ENCODE peak calls at places on chromosomes 13 and 19, in eight cellular contexts. N, R, A, L, H, Z, O and S are unnamed samples.

GRCh38 chr13:107770541-107770940 is 444.8 kb downstream of the LIG4 start:
- DNase-seq in A (no peak), R (no peak), N (no peak), H (no peak), O (no peak), L (no peak), Z (no peak), S (no peak)

GRCh38 chr19:23415561-23416191 is 20.4 kb upstream of the ZNF91 start:
- DNase-seq in N (no peak), L (no peak), A (peak), O (no peak), Z (no peak), R (no peak), H (no peak), S (peak)

GRCh38 chr19:51010066-51010795 is 8.8 kb upstream of the KLK8 start:
- DNase-seq in O (no peak), L (no peak), H (no peak), N (no peak), R (no peak), A (no peak), Z (peak), S (no peak)

GRCh38 chr13:27014406-27015359 is 156.9 kb downstream of the USP12 start:
- DNase-seq in L (no peak), R (no peak), H (no peak), O (no peak), Z (no peak), A (no peak), N (no peak), S (peak)

GRCh38 chr19:2043864-2044708 is 7.0 kb downstream of the MKNK2 start:
- DNase-seq in L (no peak), A (no peak), R (no peak), N (no peak), O (no peak), H (no peak), Z (peak), S (peak)

GRCh38 chr19:10936661-10937084 is 8.1 kb downstream of the TIMM29 start:
- DNase-seq in L (no peak), R (peak), O (peak), Z (no peak), H (no peak), A (peak), N (no peak), S (peak)

GRCh38 chr19:1408300-1409203 is 1.2 kb downstream of the DAZAP1 start:
- DNase-seq in A (peak), H (no peak), L (peak), Z (peak), R (no peak), O (peak), N (no peak), S (peak)

GRCh38 chr13:99827011-99827410 is 144.6 kb downstream of the ZIC5 start:
- DNase-seq in O (no peak), H (no peak), N (no peak), Z (no peak), L (no peak), R (no peak), A (no peak), S (no peak)

GRCh38 chr13:65638572-65639168 is 1591.5 kb downstream of the PCDH9 start:
- DNase-seq in Z (no peak), N (no peak), R (peak), A (peak), O (peak), H (no peak), L (no peak), S (no peak)

GRCh38 chr19:10503002-10503789 is at the start of gene KEAP1:
- DNase-seq in Z (peak), R (no peak), H (no peak), N (no peak), O (peak), A (peak), L (no peak), S (peak)

GRCh38 chr13:103009061-103009840 is 57.0 kb downstream of the SLC10A2 start:
- DNase-seq in R (no peak), A (no peak), L (no peak), N (no peak), O (no peak), Z (no peak), H (no peak), S (no peak)

GRCh38 chr13:94272038-94272437 is 207.4 kb downstream of the DCT start:
- DNase-seq in L (no peak), Z (no peak), H (no peak), O (no peak), A (no peak), R (no peak), N (no peak), S (no peak)

GRCh38 chr13:31105020-31105800 is 56.5 kb downstream of the HSPH1 start:
- DNase-seq in R (no peak), O (no peak), H (no peak), A (no peak), L (no peak), N (no peak), Z (no peak), S (no peak)

GRCh38 chr19:43575955-43576451 is 402 bp downstream of the PINLYP start:
- DNase-seq in L (no peak), A (no peak), H (no peak), R (no peak), Z (no peak), O (no peak), N (no peak), S (no peak)

GRCh38 chr13:106329941-106330340 is 205.5 kb downstream of the EFNB2 start:
- DNase-seq in H (no peak), O (no peak), Z (no peak), A (no peak), N (no peak), R (no peak), L (no peak), S (no peak)

GRCh38 chr19:58009666-58010301 is 7.2 kb upstream of the ZNF606 start:
- DNase-seq in R (no peak), Z (peak), A (no peak), H (peak), N (no peak), O (peak), L (peak), S (peak)

GRCh38 chr13:80249906-80250513 is 90.9 kb downstream of the SPRY2 start:
- DNase-seq in O (no peak), R (no peak), L (no peak), H (no peak), A (no peak), N (no peak), Z (no peak), S (no peak)

GRCh38 chr13:42211704-42212103 is 60.2 kb upstream of the AKAP11 start:
- DNase-seq in N (no peak), Z (no peak), L (no peak), A (no peak), H (no peak), O (no peak), R (no peak), S (no peak)

GRCh38 chr13:51803422-51804294 is at the start of gene DHRS12:
- DNase-seq in Z (peak), A (peak), O (peak), H (peak), L (peak), N (peak), R (peak), S (peak)

GRCh38 chr19:8004723-8005513 is 523 bp downstream of the ELAVL1 start:
- DNase-seq in Z (no peak), R (no peak), A (peak), N (no peak), O (peak), L (no peak), H (no peak), S (peak)

GRCh38 chr19:28881616-28882015 is 331.3 kb downstream of the UQCRFS1 start:
- DNase-seq in A (no peak), Z (no peak), O (no peak), H (no peak), L (no peak), N (no peak), R (no peak), S (no peak)

GRCh38 chr13:111658150-111659100 is 338.0 kb downstream of the TEX29 start:
- DNase-seq in Z (no peak), N (no peak), A (no peak), R (no peak), O (no peak), H (no peak), L (no peak), S (peak)

GRCh38 chr19:31332096-31332495 is 17.1 kb downstream of the TSHZ3 start:
- DNase-seq in N (no peak), O (no peak), H (no peak), Z (peak), L (no peak), A (no peak), R (no peak), S (no peak)

GRCh38 chr19:48858984-48859710 is 9.3 kb downstream of the PLEKHA4 start:
- DNase-seq in O (peak), A (no peak), L (peak), R (no peak), N (no peak), Z (no peak), H (no peak), S (peak)

GRCh38 chr13:54958781-54959180 is 1930.2 kb downstream of the OLFM4 start:
- DNase-seq in R (no peak), A (peak), L (no peak), Z (no peak), O (no peak), H (no peak), N (no peak), S (peak)

GRCh38 chr19:12567951-12568350 is 16.7 kb upstream of the ZNF564 start:
- DNase-seq in R (no peak), Z (no peak), N (no peak), A (no peak), O (no peak), L (no peak), H (no peak), S (no peak)

GRCh38 chr19:12774588-12775555 is at the start of gene HOOK2:
- DNase-seq in O (no peak), L (no peak), Z (peak), H (peak), R (peak), A (no peak), N (no peak), S (peak)

GRCh38 chr13:45398862-45399261 is 19.3 kb downstream of the SLC25A30 start:
- DNase-seq in A (no peak), Z (no peak), H (no peak), R (no peak), L (no peak), N (no peak), O (no peak), S (no peak)

GRCh38 chr13:24168392-24168750 is 7.9 kb downstream of the SPATA13 start:
- DNase-seq in Z (no peak), R (no peak), A (no peak), L (no peak), N (no peak), O (no peak), H (no peak), S (no peak)

GRCh38 chr13:94249512-94249911 is 230.0 kb downstream of the DCT start:
- DNase-seq in A (no peak), Z (no peak), H (no peak), R (no peak), N (no peak), L (no peak), O (no peak), S (no peak)

GRCh38 chr19:58183822-58184215 is 958 bp downstream of the ZNF274 start:
- DNase-seq in A (no peak), N (no peak), H (no peak), O (no peak), Z (no peak), L (no peak), R (no peak), S (no peak)

GRCh38 chr13:46489586-46490023 is 63.4 kb upstream of the LRCH1 start:
- DNase-seq in O (no peak), H (no peak), L (no peak), N (no peak), R (no peak), A (no peak), Z (no peak), S (no peak)

GRCh38 chr19:17243854-17244617 is 1.7 kb downstream of the NR2F6 start:
- DNase-seq in H (no peak), Z (no peak), R (no peak), O (no peak), N (no peak), A (peak), L (no peak), S (peak)

GRCh38 chr13:44131069-44131614 is 242.5 kb upstream of the SERP2 start:
- DNase-seq in H (no peak), A (no peak), R (no peak), N (no peak), Z (no peak), L (no peak), O (no peak), S (no peak)

GRCh38 chr13:44128522-44128921 is 245.1 kb upstream of the SERP2 start:
- DNase-seq in R (no peak), O (no peak), Z (peak), H (no peak), L (no peak), A (no peak), N (no peak), S (no peak)

GRCh38 chr13:44120814-44121505 is 241.3 kb downstream of the LACC1 start:
- DNase-seq in A (no peak), R (no peak), O (no peak), N (peak), H (no peak), L (no peak), Z (no peak), S (no peak)

GRCh38 chr13:44129418-44129817 is 244.2 kb upstream of the SERP2 start:
- DNase-seq in L (no peak), N (no peak), Z (no peak), O (no peak), H (no peak), A (no peak), R (no peak), S (no peak)

DNA sequence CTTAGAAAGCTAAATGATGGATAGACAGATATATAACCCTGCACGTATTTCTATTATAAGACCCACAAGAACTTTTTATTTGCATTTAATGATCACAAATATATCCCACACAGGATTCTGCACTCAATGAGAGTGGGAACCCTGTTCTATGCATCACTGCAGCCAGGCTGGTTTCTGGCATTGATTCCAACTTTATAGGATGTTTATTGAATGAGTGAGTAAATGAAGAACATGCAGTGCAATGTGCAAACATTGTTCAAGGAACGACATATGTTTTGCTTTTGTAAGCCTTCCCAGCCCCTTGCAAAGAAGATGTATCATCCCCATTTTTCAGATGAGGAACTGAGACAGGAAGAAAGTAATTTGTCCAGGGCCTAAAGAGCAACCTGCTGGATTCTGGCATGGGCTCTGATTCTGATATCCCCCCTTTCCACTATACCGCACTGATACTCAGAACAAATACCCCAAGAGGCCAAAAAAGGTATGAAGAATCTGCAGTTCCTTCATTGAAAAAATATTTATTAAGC is 246.3 kb downstream of the LACC1 start:
- DNase-seq in R (no peak), H (no peak), O (no peak), Z (no peak), A (no peak), L (no peak), N (no peak), S (no peak)
- TF ChIP-seq POLR2AphosphoS5 in R (no peak), H (no peak), O (no peak), Z (no peak), A (no peak), L (no peak), N (no peak), S (no peak)

DNA sequence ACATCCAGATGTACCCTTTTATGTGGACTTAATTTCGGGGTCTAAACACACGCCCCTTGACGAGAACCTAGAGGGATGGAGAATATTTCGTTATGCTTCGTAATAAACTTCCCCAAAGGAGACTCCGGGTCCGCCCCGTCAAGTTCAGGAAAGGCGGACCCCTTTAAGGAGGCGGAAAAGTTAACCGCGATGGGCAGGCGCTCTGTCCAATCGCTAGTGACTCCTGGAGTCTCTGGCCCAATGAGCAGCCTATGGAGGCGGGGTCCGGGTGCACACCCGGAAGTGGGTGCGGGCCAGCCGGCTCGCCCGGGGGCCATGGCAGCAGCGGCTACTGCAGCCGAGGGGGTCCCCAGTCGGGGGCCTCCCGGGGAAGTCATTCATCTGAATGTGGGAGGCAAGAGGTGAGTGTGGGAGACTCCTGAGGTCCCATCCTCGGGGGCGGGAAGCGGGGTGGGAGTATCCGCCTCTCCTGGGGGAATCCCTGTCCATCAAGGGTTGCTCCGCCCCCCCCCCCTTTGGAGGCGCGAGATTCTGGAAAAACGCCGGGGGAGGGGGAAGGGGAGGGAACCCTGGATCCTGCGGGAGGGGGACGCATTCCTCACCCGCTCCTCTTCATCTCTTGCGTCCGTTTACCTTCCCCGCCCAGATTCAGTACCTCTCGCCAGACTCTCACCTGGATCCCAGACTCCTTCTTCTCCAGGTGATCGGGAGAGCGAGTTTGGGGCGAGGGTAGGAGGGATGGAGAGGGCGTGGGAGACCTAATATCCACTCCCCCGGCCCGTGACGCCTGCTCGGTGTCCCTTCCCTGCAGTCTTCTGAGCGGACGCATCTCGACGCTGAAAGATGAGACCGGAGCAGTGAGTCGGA is at the start of gene SHKBP1:
- DNase-seq in R (peak), O (peak), N (peak), Z (peak), A (peak), H (peak), L (peak), S (peak)
- TF ChIP-seq POLR2AphosphoS5 in R (no peak), O (peak), N (peak), Z (peak), A (peak), H (peak), L (peak), S (peak)

GRCh38 chr13:19957320-19958118 is 1.0 kb upstream of the ZMYM2 start:
- DNase-seq in O (peak), N (peak), Z (peak), L (peak), A (peak), H (peak), R (no peak), S (peak)
- TF ChIP-seq POLR2AphosphoS5 in O (no peak), N (peak), Z (peak), L (no peak), A (peak), H (peak), R (no peak), S (peak)

GRCh38 chr19:5803752-5804515 is 933 bp upstream of the NRTN start:
- DNase-seq in H (peak), N (peak), Z (peak), O (peak), R (peak), A (peak), L (peak), S (peak)

GRCh38 chr19:5806133-5806489 is 1.2 kb downstream of the NRTN start:
- DNase-seq in O (no peak), L (no peak), H (no peak), R (no peak), Z (no peak), A (no peak), N (no peak), S (no peak)

GRCh38 chr19:5804516-5805464 is at the start of gene NRTN:
- DNase-seq in A (peak), N (no peak), R (no peak), Z (peak), L (peak), O (no peak), H (no peak), S (peak)

GRCh38 chr19:5806905-5807304 is 2.0 kb downstream of the NRTN start:
- DNase-seq in L (no peak), N (no peak), H (no peak), A (no peak), R (no peak), O (no peak), Z (no peak), S (no peak)

DNA sequence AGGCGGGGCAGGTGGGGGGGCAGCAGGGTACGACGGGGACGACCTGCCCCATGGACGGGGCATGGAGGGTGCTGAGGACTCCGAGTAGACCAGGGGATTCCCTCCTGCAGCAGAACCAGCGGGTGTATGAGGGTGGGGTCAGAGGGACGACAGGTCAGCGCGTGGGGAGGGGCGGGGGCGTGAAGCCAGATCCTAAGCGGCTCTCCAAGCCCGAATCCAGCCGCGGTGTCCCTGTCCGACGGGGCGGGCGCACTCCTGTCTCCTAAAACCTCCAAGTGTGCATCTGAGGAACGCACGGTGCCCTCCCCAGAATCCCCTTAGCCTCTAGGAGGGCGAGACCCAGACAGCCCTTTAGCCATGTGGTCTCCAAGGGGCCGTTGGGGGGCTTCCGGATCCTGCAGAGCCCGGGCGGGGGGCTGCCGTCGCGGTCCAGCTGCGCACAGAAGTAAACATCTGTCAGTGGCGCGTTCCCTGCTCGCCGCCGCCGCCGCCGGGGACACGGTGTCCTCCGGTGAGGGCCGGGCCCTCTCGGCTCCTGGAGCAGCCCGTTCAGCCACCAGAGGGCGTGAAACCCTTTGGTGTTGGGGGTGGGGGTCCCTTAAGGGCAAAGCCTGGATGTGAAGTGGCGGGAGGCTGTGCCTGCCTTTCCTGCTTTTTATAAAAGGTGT is 732 bp downstream of the NRTN start:
- DNase-seq in L (peak), R (no peak), H (peak), O (peak), A (peak), Z (peak), N (no peak), S (peak)
- TF ChIP-seq POLR2AphosphoS5 in L (no peak), R (no peak), H (no peak), O (no peak), A (no peak), Z (peak), N (peak), S (no peak)

GRCh38 chr19:5695649-5696195 is 5.6 kb downstream of the RPL36 start:
- DNase-seq in L (no peak), Z (peak), H (no peak), O (no peak), R (no peak), N (no peak), A (no peak), S (no peak)
- TF ChIP-seq POLR2AphosphoS5 in L (no peak), Z (no peak), H (no peak), O (peak), R (no peak), N (no peak), A (no peak), S (no peak)